ENCODE peak calls at places on chromosomes 1 and 21, in four cellular contexts. O is K562, T is A549, W is GM12878. I is an unnamed sample.

GRCh38 chr1:187714501-187714900 is 885.8 kb downstream of the PLA2G4A start:
- DNase-seq in O (no peak), T (no peak), W (no peak), I (no peak)

GRCh38 chr1:96538883-96539282 is 182.7 kb upstream of the PTBP2 start:
- DNase-seq in O (no peak), T (no peak), W (no peak), I (peak)

GRCh38 chr1:191669629-191670028 is 488.6 kb upstream of the RGS18 start:
- DNase-seq in O (no peak), T (no peak), W (no peak), I (peak)

GRCh38 chr1:41864471-41865040 is 54.2 kb downstream of the HIVEP3 start:
- DNase-seq in O (no peak), T (no peak), W (no peak), I (peak)

GRCh38 chr1:180353930-180354329 is 123.9 kb downstream of the LHX4 start:
- DNase-seq in O (no peak), T (no peak), W (no peak), I (no peak)

GRCh38 chr1:209607102-209607794 is 23.7 kb downstream of the CAMK1G start:
- DNase-seq in O (no peak), T (peak), W (peak), I (peak)

GRCh38 chr1:211352985-211353515 is 26.4 kb downstream of the TRAF5 start:
- DNase-seq in O (peak), T (peak), W (no peak), I (no peak)

GRCh38 chr1:27004471-27005165 is 8.0 kb downstream of the TENT5B start:
- DNase-seq in O (peak), T (no peak), W (no peak), I (peak)

GRCh38 chr1:19644761-19645543 is 841 bp downstream of the NBL1 start:
- DNase-seq in O (no peak), T (no peak), W (no peak), I (no peak)

GRCh38 chr1:63626222-63626621 is 33.0 kb downstream of the PGM1 start:
- DNase-seq in O (no peak), T (no peak), W (no peak), I (no peak)

GRCh38 chr1:15311886-15312285 is 64.9 kb downstream of the FHAD1 start:
- DNase-seq in O (no peak), T (no peak), W (no peak), I (peak)

GRCh38 chr1:17711962-17712361 is 43.2 kb upstream of the ACTL8 start:
- DNase-seq in O (no peak), T (no peak), W (no peak), I (no peak)

GRCh38 chr21:27248791-27249190 is 281.9 kb upstream of the ADAMTS5 start:
- DNase-seq in O (no peak), T (no peak), W (no peak), I (peak)

GRCh38 chr1:224189561-224189960 is 6.5 kb downstream of the DEGS1 start:
- DNase-seq in O (no peak), T (no peak), W (no peak), I (no peak)

GRCh38 chr1:87024936-87025537 is 110.6 kb downstream of the HS2ST1 start:
- DNase-seq in O (peak), T (peak), W (no peak), I (peak)

GRCh38 chr1:222042120-222042519 is 300.2 kb upstream of the DUSP10 start:
- DNase-seq in O (no peak), T (no peak), W (no peak), I (peak)

GRCh38 chr1:29811727-29812396 is 575.5 kb downstream of the PTPRU start:
- DNase-seq in O (no peak), T (no peak), W (no peak), I (no peak)

GRCh38 chr1:230797376-230798186 is 50.4 kb downstream of the CAPN9 start:
- DNase-seq in O (peak), T (peak), W (no peak), I (peak)

GRCh38 chr1:209249785-209250441 is 333.6 kb upstream of the CAMK1G start:
- DNase-seq in O (no peak), T (no peak), W (no peak), I (no peak)

GRCh38 chr1:4034318-4034887 is 134.3 kb upstream of the C1orf174 start:
- DNase-seq in O (no peak), T (no peak), W (no peak), I (no peak)

GRCh38 chr1:51190996-51191395 is 45.1 kb upstream of the RNF11 start:
- DNase-seq in O (no peak), T (no peak), W (no peak), I (no peak)

GRCh38 chr21:33949516-33950424 is 34.2 kb upstream of the ATP5PO start:
- DNase-seq in O (no peak), T (no peak), W (peak), I (no peak)
- TF ChIP-seq ELK1 in O (no peak), T (no peak), W (no peak), I (no peak)

GRCh38 chr1:36174716-36175115 is 18.8 kb downstream of the MAP7D1 start:
- DNase-seq in O (no peak), T (no peak), W (no peak), I (no peak)
- H3K4me2 ChIP-seq in O (no peak), T (no peak), W (no peak), I (no peak)

DNA sequence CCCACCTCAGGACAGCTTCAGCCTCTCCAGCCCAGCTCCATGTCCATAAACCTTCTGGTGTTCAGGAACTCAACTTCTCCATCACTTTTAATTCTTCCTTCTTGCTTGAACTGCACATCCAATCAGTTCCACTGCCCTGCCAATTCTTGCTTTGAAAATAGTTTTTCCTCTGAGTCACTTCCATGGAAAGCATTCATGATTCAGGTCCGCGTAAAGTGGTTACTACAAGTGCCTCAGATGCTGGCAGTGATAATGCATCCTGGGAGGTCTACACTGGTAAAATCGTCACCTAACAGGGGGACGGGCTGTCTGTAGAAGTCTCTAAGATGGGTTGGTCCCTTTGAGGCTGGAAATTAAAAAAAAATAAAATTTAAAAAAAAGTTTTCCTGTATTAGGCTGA is 25.9 kb upstream of the RCAN1 start:
- DNase-seq in O (peak), T (no peak), W (no peak), I (peak)
- TF ChIP-seq ELK1 in O (no peak), T (no peak), W (no peak), I (no peak)

DNA sequence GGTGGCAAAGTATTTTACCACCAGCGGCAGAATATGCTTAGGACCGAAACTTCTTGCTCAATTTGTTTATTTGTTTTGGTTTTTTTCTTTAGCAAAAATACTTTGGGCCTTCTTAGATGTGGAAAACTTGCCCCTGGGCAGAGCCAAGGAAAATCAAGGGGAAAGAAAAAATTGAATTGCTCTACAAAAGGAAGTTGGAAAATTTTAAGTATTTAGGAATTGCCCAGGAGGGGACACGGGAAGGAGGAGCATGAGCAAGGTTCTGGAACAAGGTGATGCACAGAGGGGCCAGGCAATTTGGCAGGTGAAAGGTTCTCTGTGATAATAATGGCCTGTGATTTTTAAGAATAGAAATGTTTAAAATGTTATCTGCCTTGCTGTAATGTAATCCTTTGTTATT is 28.6 kb downstream of the SGIP1 start:
- DNase-seq in O (no peak), T (no peak), W (no peak), I (no peak)
- H3K4me2 ChIP-seq in O (no peak), T (no peak), W (no peak), I (peak)